ENCODE peak calls at places on chromosomes 16 and 17, in six cellular contexts. P, R, S, J, W and X are unnamed samples.

GRCh38 chr17:55237268-55237667 is 27.5 kb upstream of the HLF start:
- DNase-seq in P (peak), R (no peak), S (no peak), J (no peak), W (peak), X (peak)

GRCh38 chr16:81873843-81874752 is 95.0 kb downstream of the PLCG2 start:
- DNase-seq in P (peak), R (no peak), S (peak), J (peak), W (peak), X (peak)

GRCh38 chr17:2174471-2175293 is 119.8 kb downstream of the HIC1 start:
- DNase-seq in P (peak), R (peak), S (no peak), J (no peak), W (no peak), X (peak)

GRCh38 chr17:45013021-45013997 is 38.1 kb downstream of the DCAKD start:
- DNase-seq in P (no peak), R (no peak), S (no peak), J (no peak), W (no peak), X (no peak)

GRCh38 chr17:53668854-53669253 is 153.9 kb upstream of the KIF2B start:
- DNase-seq in P (no peak), R (no peak), S (no peak), J (no peak), W (no peak), X (no peak)

GRCh38 chr16:4392382-4393242 is 21.0 kb downstream of the VASN start:
- DNase-seq in P (peak), R (no peak), S (no peak), J (no peak), W (no peak), X (no peak)

GRCh38 chr17:48003686-48004120 is 32.8 kb downstream of the CDK5RAP3 start:
- DNase-seq in P (no peak), R (no peak), S (no peak), J (no peak), W (no peak), X (no peak)

GRCh38 chr16:78499399-78499798 is 399.9 kb downstream of the WWOX start:
- DNase-seq in P (no peak), R (no peak), S (no peak), J (no peak), W (no peak), X (no peak)

GRCh38 chr17:29616300-29617048 is 6.2 kb downstream of the CORO6 start:
- DNase-seq in P (no peak), R (no peak), S (no peak), J (no peak), W (no peak), X (no peak)

GRCh38 chr16:50601341-50601740 is 53.1 kb downstream of the NKD1 start:
- DNase-seq in P (no peak), R (no peak), S (no peak), J (no peak), W (no peak), X (no peak)

GRCh38 chr17:50949128-50950001 is 83.2 kb upstream of the TOB1 start:
- DNase-seq in P (no peak), R (no peak), S (no peak), J (no peak), W (no peak), X (no peak)

GRCh38 chr17:78397681-78398101 is 19.2 kb downstream of the PGS1 start:
- DNase-seq in P (peak), R (no peak), S (no peak), J (no peak), W (no peak), X (no peak)

GRCh38 chr16:7268182-7268581 is 64.5 kb upstream of the RBFOX1 start:
- DNase-seq in P (peak), R (no peak), S (peak), J (no peak), W (no peak), X (peak)

GRCh38 chr17:60747069-60747808 is 69.6 kb downstream of the BCAS3 start:
- DNase-seq in P (no peak), R (no peak), S (no peak), J (no peak), W (no peak), X (no peak)

GRCh38 chr16:78890496-78890895 is 710.0 kb downstream of the MAF start:
- DNase-seq in P (no peak), R (no peak), S (no peak), J (peak), W (no peak), X (no peak)

GRCh38 chr17:81237591-81238489 is 1.0 kb downstream of the TEPSIN start:
- DNase-seq in P (no peak), R (no peak), S (no peak), J (no peak), W (no peak), X (no peak)

GRCh38 chr16:67613808-67614207 is 31.1 kb upstream of the CARMIL2 start:
- DNase-seq in P (no peak), R (no peak), S (no peak), J (no peak), W (no peak), X (peak)

GRCh38 chr16:29311636-29312344 is 94.7 kb downstream of the NPIPB11 start:
- DNase-seq in P (no peak), R (no peak), S (no peak), J (no peak), W (no peak), X (no peak)

GRCh38 chr17:62892870-62893338 is 73.1 kb upstream of the TANC2 start:
- DNase-seq in P (peak), R (peak), S (peak), J (no peak), W (no peak), X (peak)

GRCh38 chr16:30766206-30766921 is 4.2 kb downstream of the RNF40 start:
- DNase-seq in P (no peak), R (no peak), S (no peak), J (no peak), W (no peak), X (no peak)

GRCh38 chr17:43907425-43907981 is at the start of gene MPP2:
- DNase-seq in P (peak), R (no peak), S (peak), J (peak), W (peak), X (peak)

GRCh38 chr17:50501054-50501453 is 7.2 kb upstream of the MYCBPAP start:
- DNase-seq in P (peak), R (no peak), S (no peak), J (no peak), W (no peak), X (peak)

GRCh38 chr17:82603981-82604448 is 44.2 kb downstream of the WDR45B start:
- DNase-seq in P (peak), R (no peak), S (no peak), J (no peak), W (no peak), X (no peak)

GRCh38 chr16:68480084-68480995 is 32.0 kb upstream of the SMPD3 start:
- DNase-seq in P (no peak), R (no peak), S (no peak), J (no peak), W (no peak), X (no peak)

GRCh38 chr17:32746280-32746679 is 130.6 kb downstream of the MYO1D start:
- DNase-seq in P (peak), R (no peak), S (no peak), J (no peak), W (no peak), X (peak)

GRCh38 chr17:16920628-16921020 is 51.3 kb downstream of the TNFRSF13B start:
- DNase-seq in P (no peak), R (no peak), S (no peak), J (no peak), W (no peak), X (no peak)

GRCh38 chr16:89720859-89721643 is at the start of the genes VPS9D1 and ZNF276:
- DNase-seq in P (peak), R (no peak), S (peak), J (peak), W (peak), X (peak)

GRCh38 chr17:43402567-43402966 is 3.8 kb downstream of the ARL4D start:
- DNase-seq in P (no peak), R (no peak), S (no peak), J (no peak), W (no peak), X (no peak)

GRCh38 chr17:44385287-44386181 is 3.9 kb downstream of the ITGA2B start:
- DNase-seq in P (peak), R (no peak), S (peak), J (peak), W (peak), X (peak)

GRCh38 chr16:490768-491167 is 36.7 kb upstream of the CAPN15 start:
- DNase-seq in P (no peak), R (no peak), S (no peak), J (no peak), W (no peak), X (no peak)

GRCh38 chr16:1691956-1692355 is 13.9 kb downstream of the JPT2 start:
- DNase-seq in P (peak), R (no peak), S (peak), J (no peak), W (no peak), X (peak)

GRCh38 chr16:805474-805873 is 4.9 kb upstream of the GNG13 start:
- DNase-seq in P (no peak), R (no peak), S (no peak), J (no peak), W (no peak), X (no peak)

GRCh38 chr17:77409282-77410161 is 268.8 kb downstream of the SEC14L1 start:
- DNase-seq in P (peak), R (no peak), S (no peak), J (peak), W (no peak), X (peak)